ENCODE peak calls at places on chromosomes 6 and 20, in six cellular contexts. Y is activated gamma-delta T cell treated with Interleukin-2 at 50 U/mL for 16 hours; V is mesendoderm; D is MCF 10A; P is left lung; O is stimulated activated naive CD8-positive, alpha-beta T cell treated with anti-CD3 and anti-CD28 coated beads, Interleukin-15, Interleukin-2, amounts not matched to agents 100 U/mL and 50 U/mL, for 24 hours. J is an unnamed sample.

GRCh38 chr6:1593958-1594314 is 15.8 kb upstream of the FOXC1 start:
- DNase-seq in Y (no peak), V (no peak), D (no peak), P (no peak), O (no peak), J (no peak)

GRCh38 chr6:137013738-137014602 is 30.8 kb downstream of the IL20RA start:
- DNase-seq in Y (no peak), V (peak; percentile 69), D (peak; percentile 81), P (no peak), O (no peak), J (no peak)

GRCh38 chr6:165849539-165850430 is 186.7 kb upstream of the PDE10A start:
- DNase-seq in Y (no peak), V (no peak), D (no peak), P (no peak), O (no peak), J (no peak)

GRCh38 chr6:53411451-53411850 is 62.7 kb upstream of the ELOVL5 start:
- DNase-seq in Y (no peak), V (peak; percentile 60), D (no peak), P (no peak), O (no peak), J (no peak)

GRCh38 chr6:14211596-14211961 is 94.0 kb downstream of the CD83 start:
- DNase-seq in Y (peak; percentile 16), V (peak; percentile 92), D (no peak), P (peak; percentile 43), O (peak; percentile 37), J (no peak)

GRCh38 chr6:33428219-33428890 is 8.5 kb downstream of the SYNGAP1 start:
- DNase-seq in Y (peak; percentile 22), V (peak; percentile 83), D (peak; percentile 68), P (no peak), O (peak; percentile 51), J (no peak)

GRCh38 chr6:167827062-167827587 is 414 bp downstream of the AFDN start:
- DNase-seq in Y (no peak), V (peak; percentile 62), D (no peak), P (no peak), O (peak; percentile 28), J (no peak)

GRCh38 chr6:144248470-144249301 is 36.4 kb upstream of the UTRN start:
- DNase-seq in Y (no peak), V (peak; percentile 47), D (no peak), P (no peak), O (peak; percentile 6), J (no peak)

GRCh38 chr6:137847748-137848147 is 19.3 kb upstream of the TNFAIP3 start:
- DNase-seq in Y (no peak), V (no peak), D (no peak), P (no peak), O (no peak), J (no peak)

GRCh38 chr6:150622476-150622875 is 22.8 kb downstream of the PLEKHG1 start:
- DNase-seq in Y (no peak), V (no peak), D (no peak), P (no peak), O (no peak), J (no peak)

GRCh38 chr6:158499601-158500000 is 60.3 kb upstream of the TMEM181 start:
- DNase-seq in Y (no peak), V (no peak), D (no peak), P (no peak), O (no peak), J (no peak)

GRCh38 chr6:111838749-111839484 is 34.3 kb downstream of the FYN start:
- DNase-seq in Y (no peak), V (no peak), D (no peak), P (no peak), O (no peak), J (no peak)

GRCh38 chr6:14545496-14545895 is 427.9 kb downstream of the CD83 start:
- DNase-seq in Y (no peak), V (no peak), D (no peak), P (no peak), O (no peak), J (no peak)

GRCh38 chr6:41160933-41161332 is 2.0 kb downstream of the TREM2 start:
- DNase-seq in Y (no peak), V (no peak), D (no peak), P (no peak), O (no peak), J (no peak)

GRCh38 chr6:167134448-167135328 is 11.8 kb downstream of the CCR6 start:
- DNase-seq in Y (no peak), V (no peak), D (no peak), P (no peak), O (no peak), J (no peak)

GRCh38 chr6:28648878-28649375 is 123.2 kb downstream of the GPX5 start:
- DNase-seq in Y (no peak), V (no peak), D (peak; percentile 14), P (no peak), O (no peak), J (no peak)

GRCh38 chr20:11852801-11853200 is 64.9 kb upstream of the BTBD3 start:
- DNase-seq in Y (no peak), V (no peak), D (peak; percentile 15), P (no peak), O (no peak), J (no peak)

GRCh38 chr20:46646659-46647380 is 4.4 kb downstream of the SLC13A3 start:
- DNase-seq in Y (no peak), V (no peak), D (no peak), P (no peak), O (no peak), J (no peak)

GRCh38 chr20:51767018-51767866 is 948 bp downstream of the ATP9A start:
- DNase-seq in Y (peak; percentile 42), V (peak; percentile 86), D (peak; percentile 88), P (peak; percentile 86), O (peak; percentile 66), J (peak; percentile 89)

GRCh38 chr6:91634791-91635190 is 1047.9 kb upstream of the MAP3K7 start:
- DNase-seq in Y (no peak), V (peak; percentile 78), D (peak; percentile 8), P (no peak), O (no peak), J (no peak)